ENCODE peak calls at places on chromosome 13, in nine cellular contexts. Z is AG04449; D is hypothalamus; R is activated T-helper 1 cell treated with anti-CD3 and anti-CD28 coated beads, Interleukin-2, amount 50 U/mL, for 16 hours; W is HT1080; Y is activated CD8-positive, alpha-beta memory T cell treated with anti-CD3 and anti-CD28 coated beads, Interleukin-2, amount 10 ng/mL, durations not matched to agents 7 days and 5 days; H is astrocyte of the spinal cord; S is thoracic aorta; F is anterior cingulate cortex. G is an unnamed sample.

GRCh38 chr13:48741377-48741776 is 87.6 kb downstream of the CYSLTR2 start:
- DNase-seq in Z (no peak), D (no peak), R (no peak), W (no peak), Y (no peak), H (peak), S (no peak), F (no peak), G (no peak)

GRCh38 chr13:27797228-27797624 is 4.9 kb downstream of the GSX1 start:
- DNase-seq in Z (no peak), D (no peak), R (no peak), W (peak), Y (no peak), H (no peak), S (no peak), F (no peak), G (no peak)

GRCh38 chr13:92717857-92718256 is 508.8 kb upstream of the GPC6 start:
- DNase-seq in Z (no peak), D (no peak), R (no peak), W (no peak), Y (no peak), H (no peak), S (no peak), F (no peak), G (no peak)

GRCh38 chr13:45928843-45929242 is 77.3 kb upstream of the SIAH3 start:
- DNase-seq in Z (no peak), D (no peak), R (no peak), W (no peak), Y (no peak), H (no peak), S (no peak), F (no peak), G (peak)

GRCh38 chr13:106314417-106314816 is 221.0 kb downstream of the EFNB2 start:
- DNase-seq in Z (no peak), D (no peak), R (no peak), W (no peak), Y (no peak), H (no peak), S (no peak), F (no peak), G (no peak)

GRCh38 chr13:52128714-52129700 is at the start of gene NEK5:
- DNase-seq in Z (no peak), D (peak), R (peak), W (peak), Y (peak), H (peak), S (no peak), F (peak), G (peak)

GRCh38 chr13:51235756-51236564 is 13.8 kb downstream of the FAM124A start:
- DNase-seq in Z (no peak), D (no peak), R (no peak), W (peak), Y (no peak), H (no peak), S (no peak), F (no peak), G (no peak)

GRCh38 chr13:28624707-28625432 is 34.1 kb upstream of the POMP start:
- DNase-seq in Z (no peak), D (no peak), R (no peak), W (no peak), Y (no peak), H (no peak), S (no peak), F (no peak), G (no peak)

GRCh38 chr13:41909524-41909923 is 51.4 kb downstream of the VWA8 start:
- DNase-seq in Z (no peak), D (no peak), R (no peak), W (no peak), Y (no peak), H (no peak), S (no peak), F (no peak), G (no peak)

GRCh38 chr13:50421457-50422130 is 406.4 kb downstream of the KCNRG start:
- DNase-seq in Z (no peak), D (no peak), R (no peak), W (peak), Y (no peak), H (peak), S (no peak), F (no peak), G (no peak)